ENCODE peak calls at places on chromosomes 5 and 9, in six cellular contexts. Y, O, L, I, M and E are unnamed samples.

GRCh38 chr9:92715488-92716231 is 45.7 kb upstream of the IPPK start:
- DNase-seq in Y (no peak), O (no peak), L (no peak), I (no peak), M (peak; percentile 30), E (no peak)

GRCh38 chr5:107790671-107791070 is 119.9 kb upstream of the EFNA5 start:
- DNase-seq in Y (no peak), O (no peak), L (no peak), I (no peak), M (no peak), E (no peak)

GRCh38 chr5:61229416-61229815 is 67.1 kb upstream of the SMIM15 start:
- DNase-seq in Y (no peak), O (no peak), L (peak; percentile 26), I (peak; percentile 26), M (no peak), E (no peak)

GRCh38 chr5:1421521-1422341 is 23.5 kb downstream of the SLC6A3 start:
- DNase-seq in Y (no peak), O (no peak), L (no peak), I (no peak), M (no peak), E (no peak)

GRCh38 chr5:119996128-119996527 is 366.8 kb downstream of the FAM170A start:
- DNase-seq in Y (peak; percentile 41), O (no peak), L (no peak), I (no peak), M (no peak), E (no peak)

GRCh38 chr5:96896806-96897205 is 20.5 kb downstream of the ERAP2 start:
- DNase-seq in Y (no peak), O (no peak), L (no peak), I (no peak), M (no peak), E (no peak)

GRCh38 chr9:130675396-130675795 is 11.0 kb downstream of the PRDM12 start:
- DNase-seq in Y (no peak), O (no peak), L (no peak), I (no peak), M (no peak), E (no peak)

GRCh38 chr5:14102666-14103065 is 40.5 kb upstream of the TRIO start:
- DNase-seq in Y (no peak), O (no peak), L (no peak), I (no peak), M (no peak), E (no peak)

GRCh38 chr9:137878146-137878941 is 762 bp downstream of the CACNA1B start:
- DNase-seq in Y (no peak), O (peak; percentile 79), L (peak; percentile 77), I (peak; percentile 87), M (peak; percentile 95), E (peak; percentile 13)

GRCh38 chr9:128493424-128493823 is 11.1 kb upstream of the GLE1 start:
- DNase-seq in Y (no peak), O (no peak), L (no peak), I (no peak), M (no peak), E (no peak)

GRCh38 chr5:7815757-7816534 is 35.0 kb downstream of the CFAP90 start:
- DNase-seq in Y (peak; percentile 39), O (peak; percentile 82), L (peak; percentile 98), I (peak; percentile 95), M (peak; percentile 98), E (peak; percentile 64)

GRCh38 chr9:129835128-129835859 is at the start of the genes C9orf78 and USP20:
- DNase-seq in Y (peak; percentile 91), O (peak; percentile 97), L (peak; percentile 98), I (peak; percentile 96), M (peak; percentile 96), E (peak; percentile 93)

GRCh38 chr5:30099634-30100033 is 1093.9 kb upstream of the CDH6 start:
- DNase-seq in Y (no peak), O (no peak), L (peak; percentile 43), I (no peak), M (no peak), E (peak; percentile 20)

GRCh38 chr9:94511134-94511942 is 43.5 kb upstream of the PCAT7 start:
- DNase-seq in Y (no peak), O (no peak), L (no peak), I (no peak), M (no peak), E (no peak)

GRCh38 chr5:6868170-6868569 is 154.9 kb downstream of the TENT4A start:
- DNase-seq in Y (no peak), O (no peak), L (no peak), I (no peak), M (no peak), E (no peak)

GRCh38 chr5:62732677-62733121 is 154.1 kb downstream of the LRRC70 start:
- DNase-seq in Y (peak; percentile 1), O (no peak), L (no peak), I (no peak), M (no peak), E (peak; percentile 6)

GRCh38 chr5:140556438-140556837 is 835 bp downstream of the SRA1 start:
- DNase-seq in Y (peak; percentile 46), O (no peak), L (no peak), I (no peak), M (no peak), E (peak; percentile 41)

GRCh38 chr5:68538886-68539420 is 323.4 kb downstream of the PIK3R1 start:
- DNase-seq in Y (no peak), O (no peak), L (no peak), I (no peak), M (no peak), E (no peak)

GRCh38 chr5:17080361-17080760 is 137.1 kb upstream of the BASP1 start:
- DNase-seq in Y (no peak), O (no peak), L (no peak), I (no peak), M (no peak), E (no peak)

GRCh38 chr9:89422151-89422918 is 75.6 kb downstream of the SEMA4D start:
- DNase-seq in Y (peak; percentile 88), O (no peak), L (peak; percentile 21), I (no peak), M (no peak), E (peak; percentile 83)

GRCh38 chr9:114721491-114722362 is 39.7 kb upstream of the TEX48 start:
- DNase-seq in Y (peak; percentile 44), O (no peak), L (no peak), I (no peak), M (no peak), E (no peak)

GRCh38 chr9:73153793-73154227 is 2.1 kb downstream of the ANXA1 start:
- DNase-seq in Y (peak; percentile 28), O (no peak), L (peak; percentile 84), I (no peak), M (no peak), E (peak; percentile 68)

GRCh38 chr9:73152953-73153352 is 1.3 kb downstream of the ANXA1 start:
- DNase-seq in Y (no peak), O (no peak), L (no peak), I (no peak), M (no peak), E (peak; percentile 43)

GRCh38 chr9:73152445-73152844 is 780 bp downstream of the ANXA1 start:
- DNase-seq in Y (peak; percentile 65), O (no peak), L (peak; percentile 77), I (no peak), M (no peak), E (peak; percentile 75)

GRCh38 chr9:73149371-73150067 is 2.1 kb upstream of the ANXA1 start:
- DNase-seq in Y (peak; percentile 92), O (no peak), L (peak; percentile 82), I (no peak), M (no peak), E (peak; percentile 90)

DNA sequence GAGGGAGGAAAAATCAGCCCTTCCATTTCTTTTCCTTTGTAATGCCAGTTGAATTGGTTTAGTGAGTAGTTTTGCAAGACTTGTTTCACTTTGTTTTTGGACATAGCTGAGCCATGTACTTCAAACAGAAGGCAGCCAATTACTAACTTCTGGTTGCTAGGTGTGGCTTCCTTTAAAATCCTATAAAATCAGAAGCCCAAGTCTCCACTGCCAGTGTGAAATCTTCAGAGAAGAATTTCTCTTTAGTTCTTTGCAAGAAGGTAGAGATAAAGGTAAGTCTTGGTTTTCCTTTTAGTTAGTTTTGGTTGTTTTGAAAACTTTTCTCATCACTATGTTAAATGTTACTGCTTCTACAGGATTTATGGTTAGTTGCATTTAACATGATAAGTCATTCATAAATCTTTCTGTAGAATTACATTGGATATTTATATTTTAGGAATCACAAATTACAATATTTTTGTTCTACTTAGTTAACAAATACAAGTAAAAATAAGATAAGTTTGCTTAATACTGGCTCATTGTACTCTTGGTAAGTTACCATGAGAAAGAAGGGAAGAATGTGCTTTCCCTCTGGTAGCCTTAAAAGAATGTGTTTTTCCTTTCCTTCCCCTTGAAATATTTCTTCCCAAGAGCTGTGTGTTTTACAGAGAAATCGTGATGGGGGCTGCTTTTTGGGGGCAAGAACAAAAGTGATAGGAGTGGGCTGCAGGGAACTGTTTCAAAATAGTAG is at the start of gene ANXA1:
- DNase-seq in Y (peak; percentile 83), O (no peak), L (peak; percentile 62), I (no peak), M (no peak), E (peak; percentile 90)
- H2BK5ac ChIP-seq in Y (peak within 1 kb of the TSS; percentile 99), O (no peak within 1 kb of the TSS), L (no peak within 1 kb of the TSS), I (no peak within 1 kb of the TSS), M (no peak within 1 kb of the TSS), E (peak within 1 kb of the TSS; percentile 51)

DNA sequence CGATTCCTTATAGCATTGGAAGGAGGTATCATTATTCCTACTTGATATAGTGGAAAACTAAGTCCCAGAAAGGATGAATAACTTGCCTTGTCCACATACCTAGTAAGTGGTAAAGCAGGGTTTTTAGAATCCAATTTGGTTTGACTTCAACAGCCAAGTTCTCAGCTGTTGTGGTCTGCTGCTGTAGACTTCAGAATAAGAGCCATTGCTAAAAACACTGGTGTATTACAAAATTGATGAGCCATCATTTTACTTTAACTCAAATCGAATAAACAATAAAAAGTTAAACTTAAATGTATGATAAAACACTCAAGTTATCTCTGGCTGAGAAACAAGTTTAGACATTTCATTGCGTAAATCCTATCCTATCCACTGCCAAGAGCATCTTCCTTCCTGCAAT is 610.8 kb downstream of the TLE1 start:
- DNase-seq in Y (peak; percentile 7), O (no peak), L (no peak), I (no peak), M (no peak), E (no peak)
- H2BK5ac ChIP-seq in Y (no peak overlapping the region), O (no peak overlapping the region), L (no peak overlapping the region), I (no peak overlapping the region), M (no peak overlapping the region), E (no peak overlapping the region)

GRCh38 chr5:159814810-159815585 is 101.3 kb upstream of the ADRA1B start:
- DNase-seq in Y (peak; percentile 21), O (no peak), L (no peak), I (no peak), M (no peak), E (no peak)

GRCh38 chr5:159820692-159821091 is 95.6 kb upstream of the ADRA1B start:
- DNase-seq in Y (no peak), O (no peak), L (no peak), I (no peak), M (no peak), E (no peak)

GRCh38 chr5:159814222-159814621 is 102.1 kb upstream of the ADRA1B start:
- DNase-seq in Y (no peak), O (no peak), L (no peak), I (no peak), M (no peak), E (no peak)

GRCh38 chr5:159819671-159820411 is 96.4 kb upstream of the ADRA1B start:
- DNase-seq in Y (no peak), O (no peak), L (no peak), I (no peak), M (no peak), E (peak; percentile 91)

GRCh38 chr5:159817262-159818029 is 98.8 kb upstream of the ADRA1B start:
- DNase-seq in Y (peak; percentile 27), O (no peak), L (no peak), I (no peak), M (no peak), E (no peak)
- H2BK5ac ChIP-seq in Y (no peak overlapping the region), O (no peak overlapping the region), L (no peak overlapping the region), I (no peak overlapping the region), M (no peak overlapping the region), E (no peak overlapping the region)

GRCh38 chr9:72363908-72364678 is 915 bp downstream of the ZFAND5 start:
- DNase-seq in Y (peak; percentile 61), O (peak; percentile 40), L (peak; percentile 59), I (peak; percentile 33), M (peak; percentile 46), E (peak; percentile 66)
- H2BK5ac ChIP-seq in Y (peak overlapping the region; percentile 99), O (peak overlapping the region; percentile 97), L (peak overlapping the region; percentile 48), I (no peak overlapping the region), M (peak overlapping the region; percentile 80), E (peak overlapping the region; percentile 91)